ENCODE peak calls at places on chromosomes 2 and 18, in five cellular contexts. F, R, L, M and O are unnamed samples.
A peak's percentile ranks its signal among the peaks of the same experiment; 100 is the strongest.

GRCh38 chr2:128178650-128179460 is 87.9 kb downstream of the UGGT1 start:
- DNase-seq in F (no peak), R (peak; percentile 89), L (peak; percentile 64), M (peak; percentile 35), O (peak; percentile 59)

GRCh38 chr2:150520887-150521664 is 33.6 kb upstream of the RND3 start:
- DNase-seq in F (no peak), R (peak; percentile 83), L (no peak), M (no peak), O (no peak)

GRCh38 chr2:159604159-159604558 is 12.2 kb downstream of the BAZ2B start:
- DNase-seq in F (no peak), R (no peak), L (no peak), M (no peak), O (no peak)

GRCh38 chr2:212926948-212927347 is 224.5 kb downstream of the IKZF2 start:
- DNase-seq in F (no peak), R (no peak), L (no peak), M (no peak), O (no peak)

GRCh38 chr2:56292966-56293365 is 109.2 kb downstream of the CCDC85A start:
- DNase-seq in F (peak; percentile 15), R (no peak), L (no peak), M (no peak), O (no peak)

GRCh38 chr2:153106802-153107477 is 371.6 kb downstream of the RPRM start:
- DNase-seq in F (no peak), R (no peak), L (no peak), M (no peak), O (no peak)

GRCh38 chr2:235500761-235501662 is 7.2 kb downstream of the AGAP1 start:
- DNase-seq in F (no peak), R (peak; percentile 71), L (no peak), M (peak; percentile 68), O (no peak)

GRCh38 chr2:234026111-234026510 is 24.4 kb upstream of the SPP2 start:
- DNase-seq in F (no peak), R (peak; percentile 13), L (no peak), M (peak; percentile 38), O (no peak)

GRCh38 chr2:70440621-70441020 is 113.0 kb downstream of the TGFA start:
- DNase-seq in F (no peak), R (no peak), L (no peak), M (no peak), O (no peak)

GRCh38 chr2:23691576-23691975 is 235.3 kb downstream of the ATAD2B start:
- DNase-seq in F (no peak), R (no peak), L (no peak), M (no peak), O (no peak)

GRCh38 chr2:227182765-227183164 is 18.3 kb downstream of the COL4A3 start:
- DNase-seq in F (no peak), R (no peak), L (no peak), M (no peak), O (no peak)

GRCh38 chr2:218853766-218854165 is 5.8 kb upstream of the WNT6 start:
- DNase-seq in F (no peak), R (peak; percentile 13), L (no peak), M (no peak), O (no peak)

GRCh38 chr18:48274301-48274700 is 134.9 kb downstream of the ZBTB7C start:
- DNase-seq in F (no peak), R (no peak), L (no peak), M (no peak), O (no peak)

GRCh38 chr2:120824246-120824645 is 88.6 kb downstream of the GLI2 start:
- DNase-seq in F (no peak), R (no peak), L (no peak), M (no peak), O (no peak)

GRCh38 chr2:203510256-203510940 is 24.7 kb downstream of the RAPH1 start:
- DNase-seq in F (no peak), R (no peak), L (no peak), M (no peak), O (no peak)

GRCh38 chr2:112790305-112790704 is 6.0 kb upstream of the IL1A start:
- DNase-seq in F (no peak), R (no peak), L (no peak), M (no peak), O (no peak)

GRCh38 chr2:210663574-210663973 is 107.2 kb downstream of the CPS1 start:
- DNase-seq in F (no peak), R (peak; percentile 2), L (peak; percentile 22), M (no peak), O (no peak)

GRCh38 chr2:185979546-185980071 is 241.0 kb downstream of the FSIP2 start:
- DNase-seq in F (no peak), R (no peak), L (no peak), M (no peak), O (no peak)